ENCODE peak calls at places on chromosomes 16 and 17, in four cellular contexts. Q is Peyer's patch, T is neural crest cell, S is stomach. G is an unnamed sample.

GRCh38 chr16:30369091-30369937 is 980 bp downstream of the TBC1D10B start:
- DNase-seq in S (no peak), Q (no peak), T (peak), G (no peak)

GRCh38 chr16:66581246-66581952 is 2.1 kb downstream of the CMTM2 start:
- DNase-seq in Q (no peak), S (no peak), T (no peak), G (no peak)

GRCh38 chr17:76271669-76272540 is 6.8 kb downstream of the UBALD2 start:
- DNase-seq in Q (peak), T (no peak), S (peak), G (peak)

GRCh38 chr16:89289428-89290395 is 72.2 kb downstream of the ZNF778 start:
- DNase-seq in T (peak), S (peak), Q (peak), G (peak)

GRCh38 chr16:84603115-84603816 is 14.6 kb downstream of the COTL1 start:
- DNase-seq in S (peak), T (no peak), Q (peak), G (no peak)

GRCh38 chr16:1773703-1774455 is 945 bp upstream of the MRPS34 start:
- DNase-seq in T (no peak), Q (peak), S (peak), G (no peak)

GRCh38 chr16:83967838-83968482 is at the start of gene NECAB2:
- DNase-seq in T (peak), S (peak), Q (no peak), G (no peak)

GRCh38 chr16:19223235-19223847 is 55.3 kb downstream of the SYT17 start:
- DNase-seq in T (peak), Q (peak), S (peak), G (no peak)

GRCh38 chr16:4631444-4631843 is 6.8 kb downstream of the MGRN1 start:
- DNase-seq in S (no peak), Q (no peak), T (no peak), G (no peak)

GRCh38 chr16:18942069-18942468 is 15.9 kb upstream of the SMG1 start:
- DNase-seq in T (no peak), Q (peak), S (no peak), G (no peak)

GRCh38 chr16:86914850-86915717 is 336.7 kb downstream of the FOXL1 start:
- DNase-seq in S (no peak), T (no peak), Q (no peak), G (no peak)

GRCh38 chr16:89958596-89958995 is 10.0 kb downstream of the DEF8 start:
- DNase-seq in T (no peak), S (no peak), Q (no peak), G (no peak)

GRCh38 chr17:12745481-12745880 is 43.8 kb upstream of the ARHGAP44 start:
- DNase-seq in T (no peak), S (no peak), Q (peak), G (no peak)

GRCh38 chr17:28317965-28318758 is 838 bp upstream of the TMEM97 start:
- DNase-seq in T (peak), Q (no peak), S (no peak), G (no peak)

GRCh38 chr16:70250748-70251650 is 741 bp downstream of the EXOSC6 start:
- DNase-seq in T (peak), S (peak), Q (peak), G (peak)

GRCh38 chr17:8916470-8916869 is 49.0 kb upstream of the PIK3R6 start:
- DNase-seq in S (no peak), Q (no peak), T (no peak), G (no peak)

GRCh38 chr17:39867891-39868553 is at the start of gene ZPBP2:
- DNase-seq in T (no peak), Q (peak), S (no peak), G (no peak)

GRCh38 chr17:8918811-8919210 is 46.7 kb downstream of the PIK3R5 start:
- DNase-seq in S (no peak), T (no peak), Q (no peak), G (no peak)

GRCh38 chr16:73846292-73846849 is 450.2 kb upstream of the PSMD7 start:
- DNase-seq in Q (no peak), S (no peak), T (no peak), G (no peak)

GRCh38 chr17:75873587-75874322 is 4.6 kb downstream of the TRIM47 start:
- DNase-seq in S (no peak), T (no peak), Q (no peak), G (no peak)

GRCh38 chr17:20094777-20095176 is 85.6 kb downstream of the SPECC1 start:
- DNase-seq in Q (no peak), T (no peak), S (no peak), G (no peak)

GRCh38 chr16:60073376-60073775 is 1339.3 kb upstream of the GOT2 start:
- DNase-seq in T (no peak), Q (no peak), S (no peak), G (no peak)

GRCh38 chr16:89318430-89318758 is 100.9 kb downstream of the ZNF778 start:
- DNase-seq in T (no peak), Q (no peak), S (no peak), G (no peak)

GRCh38 chr17:10052414-10052813 is 146.0 kb downstream of the GAS7 start:
- DNase-seq in Q (no peak), T (no peak), S (no peak), G (no peak)

GRCh38 chr16:81797443-81797842 is 18.4 kb downstream of the PLCG2 start:
- DNase-seq in Q (peak), S (no peak), T (no peak), G (peak)

GRCh38 chr16:14635394-14636145 is 2.8 kb downstream of the BFAR start:
- DNase-seq in S (no peak), T (no peak), Q (peak), G (no peak)

GRCh38 chr17:1829189-1829578 is 518 bp downstream of the SMYD4 start:
- DNase-seq in T (no peak), Q (peak), S (no peak), G (no peak)

GRCh38 chr17:19271751-19272357 is 34.7 kb downstream of the EPN2 start:
- DNase-seq in Q (no peak), S (no peak), T (no peak), G (no peak)

GRCh38 chr17:13351046-13351445 is 250.7 kb downstream of the HS3ST3A1 start:
- DNase-seq in S (no peak), Q (no peak), T (no peak), G (no peak)

DNA sequence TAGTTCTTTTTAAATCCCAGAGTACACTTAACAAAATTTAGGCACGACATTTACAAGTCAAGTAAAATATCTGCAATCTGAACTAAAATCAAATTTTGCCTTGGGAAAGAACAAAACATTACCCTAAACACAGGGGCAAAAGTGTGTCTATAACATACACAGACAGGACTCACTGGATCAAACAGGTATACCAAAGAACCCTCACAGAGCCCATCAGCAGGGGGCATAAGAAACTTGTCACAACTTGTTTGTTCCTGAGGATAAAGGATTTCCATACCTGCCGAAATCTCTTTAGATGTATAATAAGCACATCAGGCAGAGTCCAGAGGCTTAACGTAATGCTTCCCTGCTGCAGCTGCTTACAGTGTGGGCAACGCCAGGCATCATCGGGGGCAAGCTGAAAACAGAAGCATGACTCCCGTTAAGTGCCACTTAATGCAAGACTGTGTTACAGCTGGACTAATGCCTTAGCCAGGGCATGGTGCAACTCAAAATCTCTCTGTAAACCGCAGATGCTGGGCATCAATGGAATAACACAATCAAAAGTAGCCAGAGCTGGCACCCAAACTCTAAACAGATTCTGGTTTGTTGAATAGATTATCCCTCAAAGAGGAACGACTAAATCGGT is 67.0 kb downstream of the USP31 start:
- DNase-seq in T (no peak), S (no peak), Q (no peak), G (no peak)
- TF ChIP-seq CTCF in T (no peak), S (no peak), Q (no peak), G (no peak)

DNA sequence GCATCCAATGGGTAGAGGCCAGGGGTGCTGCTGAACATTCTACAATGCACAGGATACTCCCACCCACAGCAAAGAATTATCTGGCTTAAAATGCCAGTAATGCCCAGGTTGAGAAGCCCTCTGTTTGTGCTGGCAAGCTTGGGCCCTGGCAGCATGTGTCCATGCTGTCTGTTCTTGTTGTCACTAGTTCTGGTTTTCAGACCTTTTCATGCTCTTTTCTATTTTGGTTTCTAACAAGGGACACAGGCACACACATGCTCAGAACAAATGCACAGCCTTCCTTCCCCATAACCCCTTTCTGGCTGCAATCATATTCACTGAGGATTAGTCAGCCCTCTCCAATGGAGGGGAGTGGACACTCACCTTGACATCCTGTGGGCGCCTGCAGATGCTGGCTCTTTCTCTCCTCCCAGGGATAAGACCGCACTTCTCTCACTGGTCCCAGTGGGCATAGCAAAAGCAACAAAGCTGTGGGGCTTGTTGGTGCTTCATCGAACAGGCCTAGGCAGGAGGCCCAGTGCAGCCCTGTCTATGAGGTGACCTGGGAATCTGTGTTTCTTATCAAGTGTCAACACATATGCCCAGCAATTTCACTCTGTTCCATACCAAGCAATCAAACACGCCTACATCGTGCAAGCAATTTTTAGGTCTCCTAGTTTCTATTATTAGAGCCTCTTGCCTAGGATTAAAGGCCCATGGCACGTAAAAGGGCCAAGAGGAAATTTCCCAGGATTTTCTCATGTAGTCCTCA is 271.1 kb upstream of the CCL2 start:
- DNase-seq in Q (no peak), T (no peak), S (no peak), G (no peak)
- TF ChIP-seq CTCF in Q (no peak), T (no peak), S (no peak), G (no peak)

GRCh38 chr17:45994987-45995386 is 4.1 kb upstream of the STH start:
- DNase-seq in T (no peak), S (no peak), Q (no peak), G (no peak)

GRCh38 chr17:45995617-45996270 is 3.3 kb upstream of the STH start:
- DNase-seq in T (no peak), S (no peak), Q (no peak), G (no peak)

GRCh38 chr17:45997166-45997565 is 1.9 kb upstream of the STH start:
- DNase-seq in S (no peak), Q (no peak), T (no peak), G (no peak)

GRCh38 chr17:45997624-45998023 is 1.4 kb upstream of the STH start:
- DNase-seq in S (no peak), Q (no peak), T (no peak), G (no peak)

GRCh38 chr17:45996282-45996937 is 2.6 kb upstream of the STH start:
- DNase-seq in S (no peak), T (no peak), Q (no peak), G (no peak)
- TF ChIP-seq CTCF in S (no peak), T (no peak), Q (no peak), G (no peak)

DNA sequence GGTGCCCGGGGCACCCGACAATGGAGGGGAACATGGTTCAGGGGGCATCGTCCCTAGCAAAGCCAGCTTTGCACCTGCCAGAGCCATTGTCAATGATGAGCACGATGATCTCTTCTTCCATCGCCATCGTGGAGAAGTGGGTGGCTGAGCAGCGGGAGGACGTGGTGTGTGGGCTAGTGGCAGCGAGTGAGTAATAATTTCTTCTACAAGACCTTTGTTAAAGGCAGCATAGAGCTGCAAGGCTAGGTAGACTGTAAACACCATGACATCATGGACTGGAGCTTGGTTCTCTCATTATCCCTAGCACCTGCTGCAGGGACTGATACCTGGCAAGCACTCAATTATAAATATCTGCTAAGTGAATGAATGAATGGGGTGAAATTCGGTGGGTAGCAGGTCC is 6.7 kb upstream of the HEATR3 start:
- DNase-seq in T (no peak), Q (no peak), S (no peak), G (no peak)
- TF ChIP-seq CTCF in T (no peak), Q (no peak), S (no peak), G (no peak)

DNA sequence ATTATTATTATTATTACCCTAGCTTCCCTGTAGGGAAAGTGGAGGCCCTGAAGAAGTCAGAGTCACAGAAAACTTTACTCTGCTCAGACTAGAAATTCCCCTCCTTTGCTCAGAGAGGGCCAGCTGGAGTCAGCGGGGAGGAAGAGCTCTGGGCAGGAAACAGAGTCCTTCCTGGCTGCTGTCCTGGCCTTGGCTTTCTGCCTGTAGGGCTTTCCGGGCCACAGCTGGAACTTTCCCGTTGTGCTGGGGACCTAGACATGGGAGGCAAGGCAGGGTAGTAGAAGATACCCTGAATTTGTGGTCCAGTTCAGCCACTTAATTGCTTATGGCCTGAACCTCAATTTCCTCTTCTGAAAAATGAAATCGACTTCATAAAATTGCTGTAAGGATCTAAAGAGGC is 14.0 kb upstream of the CCL2 start:
- DNase-seq in Q (peak), T (no peak), S (peak), G (no peak)
- TF ChIP-seq CTCF in Q (no peak), T (no peak), S (no peak), G (no peak)

DNA sequence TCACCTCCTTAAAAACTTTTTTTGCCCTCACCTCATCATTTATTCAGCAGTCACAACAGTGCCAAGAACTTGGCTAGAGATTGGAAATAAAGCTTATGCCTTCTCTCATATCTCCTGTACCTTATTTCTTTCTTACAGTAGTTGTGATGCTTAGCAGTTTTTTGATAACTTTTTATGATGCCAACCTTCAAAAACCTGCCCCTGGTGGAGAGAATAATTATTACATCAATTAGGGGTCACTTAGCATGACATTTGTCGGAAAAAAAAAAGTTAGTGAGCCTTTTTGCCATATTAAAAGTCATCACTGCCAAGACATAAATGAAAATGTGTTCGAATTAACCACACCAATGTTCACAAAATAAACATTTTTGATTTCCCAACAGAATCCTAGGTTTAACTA is 296.6 kb downstream of the WWOX start:
- DNase-seq in S (no peak), T (no peak), Q (no peak), G (no peak)
- TF ChIP-seq CTCF in S (no peak), T (peak), Q (no peak), G (peak)

GRCh38 chr17:48951572-48951971 is 6.9 kb upstream of the SNF8 start:
- DNase-seq in S (no peak), T (no peak), Q (no peak), G (no peak)

GRCh38 chr17:48952904-48953303 is 8.3 kb upstream of the SNF8 start:
- DNase-seq in T (no peak), Q (no peak), S (no peak), G (no peak)

DNA sequence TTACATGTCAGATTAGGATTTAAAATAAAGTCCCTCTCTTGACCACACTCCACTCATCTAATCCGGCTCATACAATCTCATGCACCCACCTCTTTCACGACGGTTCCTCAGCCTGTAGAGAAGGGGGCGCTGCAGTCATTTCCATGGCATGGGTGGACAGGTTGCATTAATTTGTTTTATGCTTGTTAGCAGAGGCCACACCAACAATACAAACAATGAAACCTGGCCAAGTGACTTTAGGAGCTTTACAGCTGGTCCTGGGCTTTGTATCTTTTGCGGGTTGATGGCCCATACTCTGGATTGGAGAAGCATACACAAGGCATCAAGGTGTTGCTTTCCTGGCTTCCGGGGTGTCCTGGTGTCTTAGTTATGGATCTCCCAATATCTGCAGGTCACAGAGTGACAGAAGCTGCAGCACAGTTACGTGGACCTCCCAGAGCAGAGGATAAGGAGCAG is 9.7 kb upstream of the SNF8 start:
- DNase-seq in T (no peak), S (no peak), Q (no peak), G (no peak)
- TF ChIP-seq CTCF in T (peak), S (no peak), Q (peak), G (no peak)

G was measured in natural killer cell.